ENCODE peak calls at places on chromosomes 2 and 18, in nine cellular contexts. N is SJSA1, I is KBM-7, M is RWPE1, Y is HFFc6, O is body of pancreas, D is AG09309, S is NCI-H2081, R is spleen. W is an unnamed sample.

GRCh38 chr2:145352499-145352898 is 832.6 kb upstream of the ZEB2 start:
- DNase-seq in N (no peak), I (no peak), M (no peak), Y (no peak), O (no peak), D (no peak), S (peak), R (no peak), W (no peak)

GRCh38 chr2:65557616-65558573 is 125.5 kb upstream of the SPRED2 start:
- DNase-seq in N (no peak), I (no peak), M (no peak), Y (no peak), O (no peak), D (no peak), S (no peak), R (no peak), W (no peak)

GRCh38 chr2:28567076-28567471 is 71.2 kb downstream of the PLB1 start:
- DNase-seq in N (no peak), I (no peak), M (no peak), Y (no peak), O (peak), D (no peak), S (peak), R (no peak), W (no peak)

GRCh38 chr2:233285921-233286320 is 21.7 kb upstream of the SAG start:
- DNase-seq in N (no peak), I (no peak), M (no peak), Y (peak), O (no peak), D (no peak), S (no peak), R (no peak), W (no peak)

GRCh38 chr2:121237980-121238665 is 46.9 kb downstream of the TFCP2L1 start:
- DNase-seq in N (no peak), I (no peak), M (no peak), Y (peak), O (no peak), D (no peak), S (no peak), R (peak), W (no peak)

GRCh38 chr18:9825571-9826073 is 60.2 kb upstream of the TXNDC2 start:
- DNase-seq in N (peak), I (peak), M (peak), Y (peak), O (no peak), D (peak), S (no peak), R (no peak), W (peak)

GRCh38 chr18:6210349-6211173 is 204.2 kb downstream of the L3MBTL4 start:
- DNase-seq in N (no peak), I (no peak), M (no peak), Y (no peak), O (no peak), D (no peak), S (no peak), R (no peak), W (no peak)

GRCh38 chr2:65382776-65383357 is 49.5 kb downstream of the SPRED2 start:
- DNase-seq in N (peak), I (peak), M (peak), Y (peak), O (peak), D (peak), S (no peak), R (peak), W (peak)

GRCh38 chr2:207362716-207363115 is 167.0 kb upstream of the CREB1 start:
- DNase-seq in N (no peak), I (no peak), M (no peak), Y (no peak), O (no peak), D (no peak), S (no peak), R (no peak), W (no peak)

GRCh38 chr2:83071914-83072313 is 1387.2 kb downstream of the SUCLG1 start:
- DNase-seq in N (no peak), I (no peak), M (no peak), Y (no peak), O (no peak), D (no peak), S (no peak), R (no peak), W (no peak)

GRCh38 chr2:227509086-227509485 is 37.1 kb downstream of the AGFG1 start:
- DNase-seq in N (no peak), I (peak), M (no peak), Y (no peak), O (no peak), D (no peak), S (no peak), R (no peak), W (no peak)

GRCh38 chr2:60998628-60999545 is 18.6 kb upstream of the PEX13 start:
- DNase-seq in N (peak), I (peak), M (peak), Y (peak), O (no peak), D (no peak), S (peak), R (no peak), W (peak)

GRCh38 chr2:42368817-42369550 is 8.0 kb upstream of the COX7A2L start:
- DNase-seq in N (peak), I (no peak), M (no peak), Y (no peak), O (no peak), D (no peak), S (peak), R (no peak), W (no peak)

GRCh38 chr18:48217306-48218250 is 191.6 kb downstream of the ZBTB7C start:
- DNase-seq in N (no peak), I (no peak), M (no peak), Y (no peak), O (no peak), D (no peak), S (no peak), R (no peak), W (no peak)

GRCh38 chr2:11535899-11536344 is 2.1 kb downstream of the GREB1 start:
- DNase-seq in N (no peak), I (no peak), M (no peak), Y (no peak), O (peak), D (no peak), S (peak), R (no peak), W (no peak)

GRCh38 chr2:52536929-52537460 is 1230.6 kb upstream of the CHAC2 start:
- DNase-seq in N (peak), I (no peak), M (peak), Y (no peak), O (no peak), D (no peak), S (no peak), R (no peak), W (no peak)